ENCODE peak calls at places on chromosomes 16 and 17, in six cellular contexts. R is endodermal cell, U is PC-3, G is pancreas, Y is GM12864, H is bronchial epithelial cell. C is an unnamed sample.

GRCh38 chr17:4161179-4161559 is 18.2 kb downstream of the CYB5D2 start:
- DNase-seq in Y (no peak), U (peak), R (peak), G (peak), H (peak), C (peak)

GRCh38 chr17:2406903-2407790 is 6.3 kb upstream of the MNT start:
- DNase-seq in Y (no peak), U (peak), G (peak), R (peak), H (peak), C (peak)

GRCh38 chr16:72210571-72210970 is 38.6 kb upstream of the PMFBP1 start:
- DNase-seq in U (no peak), Y (no peak), H (no peak), G (no peak), R (no peak), C (no peak)

GRCh38 chr16:1125471-1125870 is 27.4 kb upstream of the CACNA1H start:
- DNase-seq in G (no peak), U (peak), Y (no peak), H (peak), R (no peak), C (peak)

GRCh38 chr17:50203589-50204345 is 2.3 kb upstream of the COL1A1 start:
- DNase-seq in H (no peak), R (no peak), U (no peak), G (no peak), Y (no peak), C (peak)

GRCh38 chr17:20121359-20122235 is 112.4 kb downstream of the SPECC1 start:
- DNase-seq in R (peak), Y (peak), G (peak), H (peak), U (peak), C (peak)

GRCh38 chr17:11332706-11333105 is 91.7 kb downstream of the SHISA6 start:
- DNase-seq in G (no peak), H (no peak), U (no peak), R (peak), Y (no peak), C (no peak)

GRCh38 chr16:58082381-58082780 is 46.8 kb downstream of the CFAP20 start:
- DNase-seq in R (no peak), G (no peak), U (no peak), Y (no peak), H (no peak), C (no peak)

GRCh38 chr17:40329981-40330794 is 21.2 kb downstream of the RARA start:
- DNase-seq in Y (no peak), R (no peak), G (peak), H (no peak), U (no peak), C (no peak)

GRCh38 chr17:51060396-51060795 is 60.3 kb downstream of the SPAG9 start:
- DNase-seq in Y (no peak), H (peak), U (no peak), G (no peak), R (no peak), C (no peak)

GRCh38 chr16:25014500-25015147 is 545 bp downstream of the ARHGAP17 start:
- DNase-seq in R (peak), H (peak), U (peak), Y (no peak), G (peak), C (peak)

GRCh38 chr16:26672206-26672605 is 394.5 kb upstream of the C16orf82 start:
- DNase-seq in R (no peak), Y (no peak), U (no peak), G (no peak), H (no peak), C (no peak)

GRCh38 chr16:89602273-89602951 is 11.0 kb upstream of the DPEP1 start:
- DNase-seq in G (no peak), R (peak), U (peak), H (peak), Y (no peak), C (peak)

GRCh38 chr16:78800535-78800934 is 701.1 kb downstream of the WWOX start:
- DNase-seq in G (no peak), Y (no peak), R (no peak), U (no peak), H (no peak), C (no peak)

GRCh38 chr16:79076039-79076767 is 524.3 kb downstream of the MAF start:
- DNase-seq in U (no peak), R (no peak), Y (no peak), G (no peak), H (no peak), C (no peak)

GRCh38 chr16:31874354-31875111 is 926 bp downstream of the ZNF267 start:
- DNase-seq in G (no peak), H (peak), R (no peak), U (peak), Y (no peak), C (peak)

GRCh38 chr17:18362509-18363020 is 785 bp downstream of the SHMT1 start:
- DNase-seq in R (peak), H (peak), U (peak), G (peak), Y (no peak), C (no peak)

GRCh38 chr17:27575912-27576252 is 55.1 kb upstream of the LGALS9 start:
- DNase-seq in U (no peak), Y (no peak), G (no peak), H (no peak), R (no peak), C (no peak)

GRCh38 chr16:53707671-53708070 is 3.7 kb downstream of the FTO start:
- DNase-seq in G (no peak), U (no peak), R (no peak), Y (no peak), H (no peak), C (no peak)

GRCh38 chr17:14427914-14428639 is 127.2 kb downstream of the HS3ST3B1 start:
- DNase-seq in H (no peak), G (no peak), Y (no peak), U (no peak), R (no peak), C (no peak)

GRCh38 chr17:49230636-49231562 is at the start of gene PHOSPHO1:
- DNase-seq in H (peak), R (peak), G (peak), U (peak), Y (no peak), C (peak)

GRCh38 chr16:21599994-21600773 is 807 bp downstream of the METTL9 start:
- DNase-seq in Y (no peak), G (no peak), H (peak), U (peak), R (no peak), C (peak)

GRCh38 chr16:84599528-84600202 is 18.2 kb downstream of the COTL1 start:
- DNase-seq in U (no peak), G (no peak), R (peak), H (peak), Y (no peak), C (peak)

GRCh38 chr17:73785466-73785865 is 141.2 kb upstream of the SDK2 start:
- DNase-seq in G (no peak), U (no peak), R (no peak), H (no peak), Y (no peak), C (no peak)

GRCh38 chr16:67726106-67727034 is 7.3 kb upstream of the GFOD2 start:
- DNase-seq in H (no peak), Y (no peak), G (no peak), U (no peak), R (no peak), C (peak)

GRCh38 chr17:34242553-34242952 is 12.5 kb upstream of the CCL2 start:
- DNase-seq in H (no peak), U (no peak), Y (peak), G (no peak), R (no peak), C (no peak)

GRCh38 chr17:7136266-7136877 is 21.8 kb upstream of the ASGR2 start:
- DNase-seq in U (peak), G (peak), R (peak), Y (no peak), H (peak), C (peak)

GRCh38 chr16:35198223-35199199 is 1739.1 kb downstream of the TP53TG3F start:
- DNase-seq in H (no peak), Y (no peak), G (no peak), U (no peak), R (no peak), C (no peak)

GRCh38 chr17:58153046-58153445 is 4.9 kb downstream of the OR4D1 start:
- DNase-seq in G (no peak), R (no peak), Y (no peak), U (no peak), H (no peak), C (no peak)

GRCh38 chr16:4517812-4518211 is 20.8 kb downstream of the CDIP1 start:
- DNase-seq in G (no peak), U (peak), R (peak), H (no peak), Y (no peak), C (no peak)

GRCh38 chr16:68490358-68490757 is 42.0 kb upstream of the SMPD3 start:
- DNase-seq in Y (no peak), H (no peak), R (no peak), U (no peak), G (no peak), C (no peak)

GRCh38 chr16:71426069-71426879 is 15.6 kb downstream of the TLE7 start:
- DNase-seq in R (peak), G (peak), U (no peak), H (peak), Y (peak), C (peak)

GRCh38 chr17:35087731-35088646 is 24.5 kb upstream of the RFFL start:
- DNase-seq in U (peak), G (peak), H (peak), R (peak), Y (no peak), C (peak)

GRCh38 chr16:8864480-8864879 is 4.3 kb downstream of the CARHSP1 start:
- DNase-seq in Y (no peak), G (peak), H (no peak), R (no peak), U (no peak), C (no peak)

GRCh38 chr16:87435399-87436224 is 43.5 kb downstream of the MAP1LC3B start:
- DNase-seq in Y (no peak), U (peak), G (no peak), H (peak), R (no peak), C (peak)

GRCh38 chr16:970766-971581 is at the start of gene LMF1:
- DNase-seq in Y (peak), H (peak), G (peak), R (peak), U (peak), C (peak)

GRCh38 chr17:81153340-81153803 is 11.9 kb upstream of the PVALEF start:
- DNase-seq in H (no peak), R (no peak), G (no peak), U (no peak), Y (no peak), C (no peak)

GRCh38 chr16:29784901-29785500 is 5.5 kb upstream of the KIF22 start:
- DNase-seq in G (peak), Y (no peak), H (no peak), R (peak), U (no peak), C (no peak)
- TF ChIP-seq CTCF in G (peak), Y (peak), H (peak), R (peak), U (no peak), C (peak)

GRCh38 chr17:77318021-77318420 is 177.3 kb downstream of the SEC14L1 start:
- DNase-seq in H (no peak), U (no peak), R (no peak), G (no peak), Y (no peak), C (no peak)
- TF ChIP-seq CTCF in H (no peak), U (no peak), R (no peak), G (no peak), Y (no peak), C (no peak)

GRCh38 chr17:5510776-5511175 is 24.4 kb downstream of the MIS12 start:
- DNase-seq in H (peak), G (no peak), U (peak), R (no peak), Y (no peak), C (no peak)

GRCh38 chr17:5508855-5509254 is 22.5 kb downstream of the MIS12 start:
- DNase-seq in G (no peak), U (no peak), H (peak), Y (no peak), R (peak), C (peak)

GRCh38 chr17:5502552-5502951 is 16.2 kb downstream of the MIS12 start:
- DNase-seq in H (no peak), U (no peak), G (no peak), R (no peak), Y (no peak), C (no peak)

GRCh38 chr17:5509482-5509881 is 23.1 kb downstream of the MIS12 start:
- DNase-seq in Y (no peak), H (peak), R (no peak), U (no peak), G (no peak), C (peak)

DNA sequence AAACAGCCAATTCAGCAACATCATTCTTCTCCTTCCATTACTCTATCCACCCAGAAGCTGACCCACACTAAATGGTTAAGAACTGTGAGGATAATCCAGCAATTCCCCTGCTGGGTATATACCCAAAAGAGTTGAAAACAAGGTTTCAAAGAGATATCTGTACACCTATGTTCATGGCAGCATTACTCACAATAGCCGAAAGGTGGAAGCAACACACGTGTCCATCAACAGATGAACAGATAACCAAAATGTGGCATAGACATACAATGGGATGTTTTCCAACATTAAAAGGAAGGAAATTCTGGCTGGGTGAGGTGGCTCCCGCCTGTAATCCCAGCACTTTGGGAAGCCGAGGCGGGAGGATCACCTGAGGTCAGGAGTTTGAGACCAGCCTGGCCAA is 19.9 kb downstream of the MIS12 start:
- DNase-seq in G (no peak), R (no peak), Y (no peak), U (peak), H (no peak), C (no peak)
- TF ChIP-seq CTCF in G (no peak), R (no peak), Y (no peak), U (peak), H (no peak), C (no peak)

GRCh38 chr16:50072730-50073129 is 7.0 kb downstream of the HEATR3 start:
- DNase-seq in G (no peak), R (no peak), H (no peak), U (no peak), Y (no peak), C (no peak)
- TF ChIP-seq CTCF in G (no peak), R (no peak), H (no peak), U (no peak), Y (no peak), C (no peak)

DNA sequence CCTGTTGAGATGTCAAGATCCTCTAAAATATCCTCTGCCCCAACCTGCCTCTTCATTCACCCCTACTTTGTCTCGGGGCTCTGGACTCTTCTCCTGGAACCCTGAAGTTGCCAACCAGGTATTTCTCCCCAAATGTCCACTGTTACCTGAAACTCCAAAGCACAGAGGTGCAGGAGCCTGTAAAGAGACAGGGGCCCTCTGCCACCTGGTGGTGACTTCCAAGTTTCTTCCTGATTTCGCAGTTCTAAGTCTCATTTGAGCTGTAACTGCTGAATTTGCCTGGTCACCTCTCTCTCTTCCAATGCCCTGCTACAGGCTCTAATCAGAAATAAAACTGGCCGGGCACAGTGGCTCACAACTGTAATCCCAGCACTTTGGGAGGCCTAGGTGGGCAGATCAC is 77.1 kb upstream of the RCVRN start:
- DNase-seq in Y (no peak), G (no peak), R (peak), H (no peak), U (peak), C (no peak)
- TF ChIP-seq CTCF in Y (peak), G (no peak), R (peak), H (no peak), U (peak), C (peak)